ENCODE peak calls at places on chromosome 15, in six cellular contexts. U is nephron progenitor cell, A is MCF 10A, L is heart right ventricle, R is AG09319, I is fibroblast of pulmonary artery. M is an unnamed sample.

GRCh38 chr15:75801859-75802593 is 41.2 kb upstream of the UBE2Q2 start:
- DNase-seq in U (peak; percentile 91), A (peak; percentile 83), L (peak; percentile 78), R (peak; percentile 12), I (peak; percentile 69), M (peak; percentile 89)

GRCh38 chr15:74128785-74129350 is 1.5 kb upstream of the ISLR2 start:
- DNase-seq in U (peak; percentile 34), A (no peak), L (no peak), R (no peak), I (no peak), M (no peak)

GRCh38 chr15:82715003-82715402 is 5.3 kb upstream of the AP3B2 start:
- DNase-seq in U (no peak), A (no peak), L (no peak), R (no peak), I (no peak), M (no peak)

GRCh38 chr15:63292241-63292640 is 14.8 kb downstream of the APH1B start:
- DNase-seq in U (no peak), A (no peak), L (no peak), R (no peak), I (no peak), M (no peak)

GRCh38 chr15:32135326-32135725 is 105.0 kb downstream of the CHRNA7 start:
- DNase-seq in U (no peak), A (no peak), L (no peak), R (no peak), I (no peak), M (no peak)

GRCh38 chr15:35751421-35752133 is 205.6 kb upstream of the DPH6 start:
- DNase-seq in U (peak; percentile 85), A (peak; percentile 80), L (peak; percentile 80), R (peak; percentile 67), I (peak; percentile 88), M (peak; percentile 76)

GRCh38 chr15:29556385-29556784 is 265.9 kb downstream of the TJP1 start:
- DNase-seq in U (no peak), A (peak; percentile 30), L (no peak), R (no peak), I (peak; percentile 23), M (no peak)

GRCh38 chr15:73617310-73617709 is 15.9 kb downstream of the NPTN start:
- DNase-seq in U (no peak), A (no peak), L (no peak), R (no peak), I (no peak), M (no peak)

GRCh38 chr15:79299836-79300235 is 11.1 kb upstream of the TMED3 start:
- DNase-seq in U (no peak), A (no peak), L (no peak), R (no peak), I (no peak), M (no peak)

GRCh38 chr15:85746641-85747040 is 48.1 kb downstream of the KLHL25 start:
- DNase-seq in U (no peak), A (no peak), L (no peak), R (no peak), I (no peak), M (peak; percentile 22)

GRCh38 chr15:80925597-80926059 is 64.0 kb downstream of the MESD start:
- DNase-seq in U (no peak), A (peak; percentile 8), L (no peak), R (no peak), I (no peak), M (no peak)

GRCh38 chr15:58545307-58546065 is 113.7 kb downstream of the LIPC start:
- DNase-seq in U (no peak), A (no peak), L (no peak), R (no peak), I (no peak), M (no peak)

GRCh38 chr15:78684645-78685044 is 43.6 kb upstream of the CHRNB4 start:
- DNase-seq in U (no peak), A (peak; percentile 23), L (no peak), R (no peak), I (peak; percentile 4), M (no peak)

GRCh38 chr15:78850926-78851600 is 21.6 kb upstream of the MORF4L1 start:
- DNase-seq in U (no peak), A (no peak), L (no peak), R (no peak), I (no peak), M (no peak)

GRCh38 chr15:72389231-72389630 is 8.9 kb upstream of the TMEM202 start:
- DNase-seq in U (no peak), A (no peak), L (no peak), R (no peak), I (peak; percentile 23), M (no peak)

GRCh38 chr15:27210176-27210575 is 239.2 kb downstream of the GABRG3 start:
- DNase-seq in U (no peak), A (no peak), L (no peak), R (no peak), I (no peak), M (no peak)

GRCh38 chr15:89141885-89142284 is 53.6 kb downstream of the ABHD2 start:
- DNase-seq in U (no peak), A (no peak), L (no peak), R (no peak), I (no peak), M (no peak)

GRCh38 chr15:70892912-70893560 is 410 bp downstream of the LRRC49 start:
- DNase-seq in U (no peak), A (peak; percentile 58), L (peak; percentile 40), R (peak; percentile 41), I (peak; percentile 84), M (no peak)

DNA sequence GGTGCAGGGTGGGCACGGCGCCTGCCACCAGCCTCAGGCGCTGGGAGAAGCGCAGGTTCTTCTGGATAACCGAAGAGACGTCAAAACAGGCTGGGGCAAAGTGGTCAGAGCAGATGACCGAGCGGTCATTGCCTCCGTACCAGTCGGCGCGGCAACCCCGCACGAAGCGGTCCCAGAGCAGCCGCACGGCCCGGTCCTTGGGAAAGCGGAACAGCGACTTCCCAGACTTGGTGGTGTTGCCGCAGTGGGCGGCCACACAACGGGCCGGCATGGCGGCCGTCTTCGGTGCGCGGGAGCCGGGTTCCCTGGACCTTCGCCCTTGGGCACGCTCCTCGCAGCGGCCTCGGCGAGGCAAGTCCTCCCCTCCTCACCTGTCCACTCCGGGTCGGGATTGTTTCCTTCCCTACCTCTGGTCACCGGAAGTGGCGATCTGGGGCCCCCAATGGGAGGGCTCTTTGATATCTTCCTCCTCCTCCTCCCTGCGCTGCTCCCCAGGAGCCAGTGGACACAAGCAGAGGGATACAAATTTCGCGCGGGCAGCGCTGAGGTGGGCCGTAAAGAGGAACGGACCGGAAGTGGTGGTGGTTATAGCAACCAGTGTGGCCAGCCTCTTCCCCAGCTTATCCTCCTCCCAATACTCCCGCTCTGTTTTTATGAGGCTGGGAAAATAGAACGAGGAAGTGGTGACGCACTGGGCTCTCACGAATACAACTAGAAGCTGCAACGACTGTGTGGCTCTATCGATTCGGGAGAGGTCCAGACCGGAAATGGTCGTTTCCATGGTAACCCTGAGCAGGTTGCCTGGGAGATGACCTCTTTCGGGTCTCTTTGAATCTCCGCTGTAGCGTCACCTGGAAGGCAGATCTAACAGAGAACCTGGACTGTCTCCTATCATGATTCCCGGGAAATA is at the start of the genes LRRC49 and THAP10:
- DNase-seq in U (peak; percentile 80), A (peak; percentile 90), L (peak; percentile 92), R (peak; percentile 86), I (peak; percentile 96), M (peak; percentile 84)
- TF ChIP-seq CTCF in U (no peak), A (no peak), L (no peak), R (no peak), I (no peak), M (peak; percentile 17)

DNA sequence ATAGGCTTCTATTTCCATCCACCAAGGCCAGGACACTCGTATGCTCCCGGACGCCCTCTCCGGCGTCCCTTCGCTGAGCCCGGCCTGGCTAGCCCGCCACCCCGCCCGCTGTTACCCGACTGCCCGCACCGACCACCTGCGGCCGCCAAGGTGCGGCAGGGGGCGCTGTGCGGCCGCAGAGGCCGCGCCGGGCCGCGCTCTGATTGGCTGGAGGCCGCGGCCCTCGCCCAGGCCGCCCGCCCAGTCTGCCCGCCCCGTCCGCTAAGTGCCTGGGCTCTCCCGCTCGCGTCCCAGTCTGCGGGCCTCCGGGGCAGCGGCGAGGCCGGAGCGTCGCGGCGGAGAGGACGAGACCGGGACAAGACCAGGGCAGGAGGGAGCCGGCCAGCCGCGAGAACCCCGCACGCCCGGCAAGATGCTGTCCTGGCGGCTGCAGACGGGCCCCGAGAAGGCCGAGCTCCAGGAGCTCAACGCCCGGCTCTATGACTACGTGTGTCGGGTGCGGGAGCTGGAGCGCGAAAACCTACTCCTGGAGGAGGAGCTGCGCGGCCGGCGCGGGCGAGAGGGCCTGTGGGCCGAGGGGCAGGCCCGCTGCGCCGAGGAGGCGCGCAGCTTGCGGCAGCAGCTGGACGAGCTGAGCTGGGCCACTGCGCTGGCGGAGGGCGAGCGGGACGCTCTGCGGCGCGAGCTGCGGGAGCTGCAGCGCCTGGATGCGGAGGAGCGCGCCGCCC is at the start of gene SYNM:
- DNase-seq in U (peak; percentile 81), A (peak; percentile 49), L (peak; percentile 72), R (no peak), I (peak; percentile 75), M (peak; percentile 84)
- TF ChIP-seq CTCF in U (peak; percentile 61), A (peak; percentile 45), L (peak; percentile 92), R (peak; percentile 30), I (no peak), M (peak; percentile 93)

GRCh38 chr15:42737529-42738328 is 801 bp upstream of the CDAN1 start:
- DNase-seq in U (no peak), A (peak; percentile 62), L (no peak), R (no peak), I (peak; percentile 16), M (peak; percentile 53)
- TF ChIP-seq CTCF in U (no peak), A (peak; percentile 67), L (no peak), R (peak; percentile 3), I (peak; percentile 9), M (no peak)

GRCh38 chr15:45198337-45199135 is 10.8 kb upstream of the SHF start:
- DNase-seq in U (peak; percentile 87), A (peak; percentile 98), L (peak; percentile 98), R (peak; percentile 97), I (peak; percentile 99), M (peak; percentile 96)

GRCh38 chr15:45200799-45201556 is 13.2 kb upstream of the SHF start:
- DNase-seq in U (peak; percentile 84), A (peak; percentile 82), L (peak; percentile 89), R (peak; percentile 66), I (peak; percentile 84), M (peak; percentile 85)

GRCh38 chr15:45199136-45199810 is 11.5 kb upstream of the SHF start:
- DNase-seq in U (no peak), A (peak; percentile 47), L (no peak), R (no peak), I (no peak), M (no peak)

GRCh38 chr15:45201557-45202246 is 13.9 kb upstream of the SHF start:
- DNase-seq in U (no peak), A (no peak), L (no peak), R (no peak), I (no peak), M (no peak)

DNA sequence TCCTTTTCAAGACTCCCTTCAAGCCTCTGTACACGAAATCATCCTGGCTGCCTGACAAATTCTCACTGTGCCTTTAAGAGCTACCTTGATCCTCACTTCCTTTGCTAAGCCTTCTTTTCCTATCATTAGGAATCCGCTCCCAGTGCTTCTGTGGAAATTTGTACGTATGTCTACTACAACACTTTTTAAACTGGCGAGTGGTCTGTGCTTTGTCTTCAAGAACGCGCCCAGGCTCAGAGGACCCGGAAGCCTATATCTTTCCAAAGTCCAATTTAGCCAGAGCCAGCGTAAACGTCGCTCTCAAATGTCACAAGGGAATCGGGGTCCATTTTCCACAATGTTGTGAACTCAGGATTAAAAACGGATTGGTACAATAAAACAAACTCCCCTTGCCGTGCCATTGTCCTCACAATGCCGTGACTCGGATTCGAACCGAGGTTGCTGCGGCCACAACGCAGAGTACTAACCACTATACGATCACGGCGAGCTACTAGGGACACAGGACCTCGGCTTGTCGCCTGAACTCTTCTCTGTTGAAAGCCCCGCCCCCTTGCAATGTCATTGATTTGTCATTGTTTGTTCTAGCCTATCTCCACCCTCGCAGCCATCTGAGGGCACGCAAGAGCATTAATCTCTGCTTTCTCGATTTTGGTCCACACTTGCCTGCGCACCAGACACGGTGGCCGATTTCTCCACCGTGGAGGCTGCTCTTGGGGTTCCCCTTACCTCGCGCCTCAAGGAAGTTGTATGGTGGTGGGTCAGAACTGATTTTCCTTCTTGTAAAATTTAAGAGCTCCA is 12.4 kb upstream of the SHF start:
- DNase-seq in U (peak; percentile 97), A (peak; percentile 89), L (peak; percentile 98), R (peak; percentile 95), I (peak; percentile 93), M (peak; percentile 95)
- TF ChIP-seq CTCF in U (no peak), A (no peak), L (no peak), R (no peak), I (no peak), M (no peak)